ENCODE peak calls at places on chromosomes 12 and 14, in nine cellular contexts. J is lower leg skin, C is body of pancreas, Y is Panc1, L is upper lobe of right lung, R is left ventricle myocardium inferior, P is pancreas, D is AG10803, E is B cell. M is an unnamed sample.

GRCh38 chr12:100557357-100557756 is 16.1 kb upstream of the GAS2L3 start:
- DNase-seq in R (no peak), L (no peak), J (no peak), D (no peak), Y (no peak), C (no peak), E (no peak), P (no peak), M (no peak)

GRCh38 chr12:66803972-66804371 is 125.1 kb upstream of the GRIP1 start:
- DNase-seq in R (no peak), L (no peak), D (no peak), P (no peak), Y (no peak), E (no peak), J (no peak), C (no peak), M (no peak)

GRCh38 chr12:42482086-42482819 is 107.3 kb downstream of the PRICKLE1 start:
- DNase-seq in L (peak), Y (no peak), J (no peak), E (no peak), C (peak), D (peak), R (peak), P (peak), M (peak)

GRCh38 chr12:98698603-98699463 is 53.7 kb downstream of the APAF1 start:
- DNase-seq in P (peak), Y (peak), D (peak), C (peak), J (no peak), R (peak), L (no peak), E (no peak), M (peak)

GRCh38 chr14:99357856-99358390 is 85.9 kb upstream of the BCL11B start:
- DNase-seq in P (no peak), E (no peak), C (no peak), R (no peak), L (no peak), Y (no peak), J (no peak), D (no peak), M (no peak)

GRCh38 chr14:68283378-68284123 is 464.0 kb downstream of the RAD51B start:
- DNase-seq in P (no peak), R (peak), C (peak), Y (no peak), E (peak), J (peak), D (peak), L (no peak), M (no peak)

GRCh38 chr12:110270125-110270962 is 10.7 kb upstream of the ATP2A2 start:
- DNase-seq in E (no peak), Y (no peak), L (no peak), J (peak), D (peak), R (peak), C (peak), P (peak), M (peak)

GRCh38 chr14:100982356-100982755 is 78.8 kb upstream of the RTL1 start:
- DNase-seq in P (no peak), R (no peak), L (no peak), Y (no peak), C (no peak), D (no peak), E (no peak), J (no peak), M (no peak)

GRCh38 chr12:132279184-132279889 is 50.1 kb downstream of the GALNT9 start:
- DNase-seq in D (no peak), C (peak), J (no peak), L (no peak), R (peak), P (no peak), E (no peak), Y (no peak), M (peak)

GRCh38 chr12:63747553-63747952 is 32.2 kb upstream of the RXYLT1 start:
- DNase-seq in C (no peak), Y (no peak), D (no peak), E (no peak), P (no peak), L (no peak), J (no peak), R (no peak), M (no peak)

GRCh38 chr12:97283297-97283696 is 179.3 kb upstream of the RMST start:
- DNase-seq in D (no peak), P (no peak), C (no peak), Y (no peak), L (no peak), R (no peak), E (no peak), J (no peak), M (no peak)

GRCh38 chr12:58321414-58321813 is 380.0 kb downstream of the ATP23 start:
- DNase-seq in L (no peak), C (no peak), Y (no peak), R (no peak), J (no peak), P (no peak), E (no peak), D (no peak), M (no peak)

GRCh38 chr12:10136637-10137205 is 6.7 kb upstream of the CLEC7A start:
- DNase-seq in Y (no peak), E (no peak), L (no peak), P (no peak), R (no peak), J (no peak), C (no peak), D (peak), M (no peak)

GRCh38 chr14:73634333-73634833 is 10.4 kb upstream of the DNAL1 start:
- DNase-seq in L (no peak), C (peak), J (no peak), Y (no peak), R (peak), E (no peak), D (no peak), P (peak), M (peak)

GRCh38 chr12:55258288-55258687 is 13.9 kb downstream of the OR6C74 start:
- DNase-seq in D (no peak), E (no peak), J (no peak), L (no peak), R (no peak), P (no peak), Y (no peak), C (no peak), M (no peak)

GRCh38 chr12:100794441-100795192 is at the start of gene ANO4:
- DNase-seq in L (no peak), P (no peak), C (no peak), E (no peak), Y (no peak), D (peak), J (no peak), R (no peak), M (no peak)

GRCh38 chr12:57176846-57177245 is 29.4 kb upstream of the LRP1-AS start:
- DNase-seq in Y (no peak), E (no peak), J (no peak), P (no peak), R (no peak), C (no peak), L (no peak), D (no peak), M (no peak)

GRCh38 chr14:79767278-79767677 is 444.0 kb downstream of the DIO2 start:
- DNase-seq in P (no peak), L (no peak), J (no peak), D (no peak), Y (no peak), E (no peak), R (no peak), C (no peak), M (no peak)

GRCh38 chr14:92014014-92014413 is 25.8 kb downstream of the TRIP11 start:
- DNase-seq in R (no peak), E (no peak), J (no peak), D (peak), Y (no peak), L (no peak), P (no peak), C (no peak), M (no peak)

GRCh38 chr12:106709068-106709511 is 65.4 kb upstream of the RIC8B start:
- DNase-seq in P (no peak), R (no peak), L (no peak), C (no peak), Y (no peak), E (no peak), D (no peak), J (peak), M (no peak)
- TF ChIP-seq CTCF in P (no peak), R (no peak), L (peak), C (no peak), Y (no peak), E (no peak), D (peak), J (no peak), M (no peak)

GRCh38 chr12:121010860-121011259 is 5.4 kb downstream of the C12orf43 start:
- DNase-seq in Y (no peak), L (no peak), P (no peak), J (no peak), C (no peak), D (no peak), R (no peak), E (no peak), M (no peak)

GRCh38 chr12:121013715-121014114 is 2.6 kb downstream of the C12orf43 start:
- DNase-seq in L (no peak), C (no peak), P (no peak), J (no peak), D (no peak), Y (no peak), E (no peak), R (no peak), M (no peak)

GRCh38 chr12:121008347-121009098 is 7.8 kb downstream of the C12orf43 start:
- DNase-seq in P (no peak), C (no peak), Y (no peak), E (no peak), J (no peak), R (no peak), L (peak), D (no peak), M (no peak)

GRCh38 chr12:121011820-121012219 is 4.5 kb downstream of the C12orf43 start:
- DNase-seq in P (no peak), J (no peak), E (no peak), D (no peak), R (no peak), C (no peak), L (no peak), Y (no peak), M (no peak)

GRCh38 chr12:121009744-121010143 is 6.5 kb downstream of the C12orf43 start:
- DNase-seq in L (no peak), C (peak), P (peak), Y (no peak), D (peak), R (no peak), J (no peak), E (no peak), M (peak)
- TF ChIP-seq CTCF in L (peak), C (peak), P (peak), Y (peak), D (peak), R (peak), J (no peak), E (no peak), M (peak)

GRCh38 chr14:104102282-104102914 is 16.9 kb downstream of the ASPG start:
- DNase-seq in P (no peak), L (no peak), J (peak), D (no peak), Y (no peak), E (no peak), C (no peak), R (peak), M (no peak)
- TF ChIP-seq CTCF in P (no peak), L (no peak), J (no peak), D (no peak), Y (no peak), E (no peak), C (no peak), R (no peak), M (no peak)

DNA sequence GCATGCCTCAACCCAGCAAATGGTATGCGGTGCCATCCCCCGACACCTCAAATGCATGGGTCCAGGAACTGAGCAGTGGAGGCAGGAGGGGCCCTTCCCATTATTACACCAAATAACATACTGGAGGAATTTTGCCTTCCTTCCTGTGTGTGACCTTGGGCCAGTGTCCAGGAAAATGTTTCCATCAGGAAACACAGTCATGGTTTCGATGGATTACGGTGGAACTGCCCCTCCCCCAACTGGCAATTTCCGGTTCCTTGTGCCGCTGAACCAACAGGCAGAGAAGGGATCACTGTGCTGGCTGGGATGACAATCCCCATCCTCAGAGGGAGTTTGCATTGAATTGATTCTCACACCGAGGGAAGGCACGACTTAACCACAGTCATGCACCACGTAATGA is 9.1 kb upstream of the CDC42BPB start:
- DNase-seq in Y (no peak), R (no peak), J (no peak), C (no peak), D (no peak), P (no peak), L (no peak), E (no peak), M (peak)
- TF ChIP-seq CTCF in Y (no peak), R (no peak), J (no peak), C (no peak), D (no peak), P (no peak), L (no peak), E (no peak), M (no peak)